ENCODE peak calls at places on chromosomes 3 and 15, in five cellular contexts. F, K, X, N and O are unnamed samples.

GRCh38 chr3:27485853-27486252 is 1.7 kb upstream of the SLC4A7 start:
- DNase-seq in X (no peak), K (no peak), N (no peak), F (no peak), O (no peak)

GRCh38 chr3:197501879-197502620 is 53.7 kb downstream of the BDH1 start:
- DNase-seq in X (peak), K (peak), N (peak), F (peak), O (peak)

GRCh38 chr3:49666592-49666991 is 7.6 kb upstream of the APEH start:
- DNase-seq in K (no peak), N (no peak), X (no peak), F (no peak), O (no peak)

GRCh38 chr3:127535106-127535785 is 55.3 kb downstream of the TPRA1 start:
- DNase-seq in K (no peak), N (no peak), X (no peak), F (no peak), O (no peak)

GRCh38 chr3:49930241-49930690 is 655 bp upstream of the MON1A start:
- DNase-seq in X (no peak), K (no peak), F (no peak), N (no peak), O (no peak)

GRCh38 chr3:138051946-138052802 is 42.2 kb downstream of the CLDN18 start:
- DNase-seq in X (peak), K (peak), F (peak), N (no peak), O (peak)

GRCh38 chr3:159652452-159652851 is 336.2 kb upstream of the IL12A start:
- DNase-seq in X (no peak), K (no peak), F (no peak), N (no peak), O (no peak)

GRCh38 chr3:13884851-13885703 is 5.2 kb upstream of the WNT7A start:
- DNase-seq in X (no peak), F (peak), K (peak), N (peak), O (peak)

GRCh38 chr15:60351066-60351465 is 46.7 kb downstream of the ANXA2 start:
- DNase-seq in N (no peak), X (peak), F (no peak), K (no peak), O (no peak)

GRCh38 chr3:126416943-126417342 is 22.2 kb downstream of the CFAP100 start:
- DNase-seq in F (no peak), N (no peak), X (no peak), K (no peak), O (no peak)

GRCh38 chr3:113151475-113152031 is 59.8 kb upstream of the BOC start:
- DNase-seq in N (no peak), K (no peak), F (no peak), X (peak), O (no peak)

GRCh38 chr3:113249601-113250000 is 38.2 kb downstream of the BOC start:
- DNase-seq in K (no peak), X (no peak), N (no peak), F (no peak), O (no peak)

GRCh38 chr3:171563298-171563697 is 103.1 kb upstream of the TNIK start:
- DNase-seq in X (no peak), K (no peak), N (no peak), F (no peak), O (no peak)

GRCh38 chr3:36596411-36596810 is 167.9 kb downstream of the DCLK3 start:
- DNase-seq in N (no peak), K (no peak), F (no peak), X (no peak), O (no peak)

GRCh38 chr3:10471337-10471721 is 34.1 kb downstream of the ATP2B2 start:
- DNase-seq in N (no peak), F (no peak), X (no peak), K (no peak), O (no peak)

GRCh38 chr15:26037369-26037768 is 174.2 kb upstream of the ATP10A start:
- DNase-seq in K (no peak), F (no peak), X (peak), N (no peak), O (no peak)

GRCh38 chr3:72722930-72723726 is 125.1 kb downstream of the SHQ1 start:
- DNase-seq in F (no peak), K (peak), N (no peak), X (peak), O (peak)

GRCh38 chr3:197539651-197540051 is 16.1 kb downstream of the BDH1 start:
- DNase-seq in X (no peak), N (no peak), K (no peak), F (no peak), O (no peak)

GRCh38 chr3:102237181-102237580 is 197.6 kb upstream of the ZPLD1 start:
- DNase-seq in X (no peak), K (no peak), F (no peak), N (no peak), O (no peak)

GRCh38 chr15:95292790-95293450 is 1037.6 kb upstream of the NR2F2 start:
- DNase-seq in F (no peak), N (no peak), X (no peak), K (no peak), O (no peak)

GRCh38 chr15:50945725-50946124 is 37.2 kb downstream of the AP4E1 start:
- DNase-seq in K (peak), F (no peak), X (no peak), N (no peak), O (peak)

GRCh38 chr15:68258684-68259083 is 18.9 kb upstream of the FEM1B start:
- DNase-seq in X (peak), N (no peak), F (no peak), K (no peak), O (no peak)

GRCh38 chr3:2106438-2106837 is 7.8 kb downstream of the CNTN4 start:
- DNase-seq in X (no peak), N (no peak), K (no peak), F (no peak), O (no peak)

GRCh38 chr15:80578206-80578595 is 116.9 kb upstream of the ABHD17C start:
- DNase-seq in N (no peak), F (no peak), K (no peak), X (no peak), O (no peak)

GRCh38 chr3:54905230-54905888 is 22.5 kb downstream of the LRTM1 start:
- DNase-seq in X (peak), N (no peak), F (no peak), K (peak), O (no peak)

GRCh38 chr3:107452436-107452835 is 70.3 kb upstream of the BBX start:
- DNase-seq in X (no peak), K (peak), N (no peak), F (no peak), O (no peak)